ENCODE peak calls at places on chromosome 3, in eight cellular contexts. K, S, E, P, Z, X, M and W are unnamed samples.

GRCh38 chr3:129890125-129890524 is 3.4 kb downstream of the TMCC1 start:
- DNase-seq in Z (no peak), M (no peak), K (no peak), S (no peak), E (no peak), P (no peak), X (no peak), W (no peak)

GRCh38 chr3:175224051-175224450 is 364.9 kb downstream of the NAALADL2 start:
- DNase-seq in Z (no peak), P (no peak), M (no peak), K (no peak), X (peak; percentile 22), E (no peak), S (no peak), W (no peak)

GRCh38 chr3:29773481-29773880 is 492.6 kb downstream of the RBMS3 start:
- DNase-seq in S (no peak), X (no peak), E (no peak), Z (no peak), M (no peak), K (no peak), P (no peak), W (no peak)

GRCh38 chr3:141392416-141392815 is 24.1 kb downstream of the ZBTB38 start:
- DNase-seq in P (no peak), S (no peak), Z (no peak), M (no peak), K (no peak), E (no peak), X (no peak), W (no peak)

GRCh38 chr3:150975992-150976368 is 3.5 kb upstream of the CLRN1 start:
- DNase-seq in M (no peak), P (no peak), X (no peak), S (no peak), E (no peak), K (no peak), Z (no peak), W (no peak)

GRCh38 chr3:46360904-46361303 is 7.0 kb downstream of the CCR2 start:
- DNase-seq in S (no peak), Z (no peak), X (no peak), K (peak; percentile 60), M (no peak), E (no peak), P (no peak), W (no peak)

GRCh38 chr3:60046212-60046611 is 996.4 kb upstream of the CFAP20DC start:
- DNase-seq in X (no peak), K (no peak), Z (no peak), P (no peak), S (no peak), E (no peak), M (no peak), W (no peak)

GRCh38 chr3:11826628-11827265 is 19.9 kb downstream of the TAMM41 start:
- DNase-seq in S (peak; percentile 65), K (no peak), M (no peak), P (no peak), X (no peak), Z (peak; percentile 40), E (no peak), W (no peak)

GRCh38 chr3:195135921-195136320 is 135.0 kb downstream of the XXYLT1 start:
- DNase-seq in E (no peak), S (no peak), P (no peak), Z (no peak), K (no peak), X (no peak), M (no peak), W (no peak)

GRCh38 chr3:149547413-149547812 is 72.9 kb downstream of the TM4SF4 start:
- DNase-seq in Z (peak; percentile 70), E (no peak), S (peak; percentile 88), P (peak; percentile 84), K (no peak), M (peak; percentile 71), X (peak; percentile 82), W (no peak)

GRCh38 chr3:195181781-195182469 is 89.0 kb downstream of the XXYLT1 start:
- DNase-seq in M (no peak), S (no peak), E (no peak), K (peak; percentile 35), Z (no peak), X (no peak), P (no peak), W (no peak)

GRCh38 chr3:37994639-37994972 is 4.0 kb downstream of the VILL start:
- DNase-seq in Z (no peak), M (no peak), S (no peak), X (no peak), E (no peak), K (no peak), P (no peak), W (no peak)

GRCh38 chr3:185656321-185656840 is 70.3 kb downstream of the SENP2 start:
- DNase-seq in P (peak; percentile 82), K (no peak), X (peak; percentile 73), E (no peak), M (peak; percentile 62), Z (peak; percentile 92), S (peak; percentile 99), W (no peak)

GRCh38 chr3:157532529-157533297 is 29.5 kb upstream of the VEPH1 start:
- DNase-seq in X (no peak), K (peak; percentile 62), Z (peak; percentile 76), E (no peak), M (no peak), S (peak; percentile 88), P (no peak), W (no peak)

GRCh38 chr3:33590541-33590940 is 127.5 kb downstream of the CLASP2 start:
- DNase-seq in Z (no peak), P (no peak), S (no peak), M (no peak), K (no peak), X (no peak), E (no peak), W (no peak)

GRCh38 chr3:114447545-114447944 is 153.7 kb downstream of the TIGIT start:
- DNase-seq in S (peak; percentile 43), K (no peak), E (no peak), Z (no peak), X (no peak), M (no peak), P (no peak), W (no peak)

GRCh38 chr3:10775259-10775658 is 40.8 kb upstream of the SLC6A11 start:
- DNase-seq in P (no peak), K (peak; percentile 10), M (no peak), X (no peak), Z (no peak), E (no peak), S (no peak), W (no peak)

GRCh38 chr3:111438283-111438682 is 103.7 kb upstream of the CD96 start:
- DNase-seq in K (no peak), M (no peak), Z (no peak), S (no peak), X (no peak), P (no peak), E (no peak), W (no peak)

GRCh38 chr3:66997560-66998074 is 490 bp upstream of the KBTBD8 start:
- DNase-seq in X (peak; percentile 48), Z (peak; percentile 8), E (no peak), P (no peak), S (peak; percentile 70), M (no peak), K (no peak), W (no peak)

GRCh38 chr3:52408466-52408865 is 36.4 kb downstream of the SEMA3G start:
- DNase-seq in S (no peak), Z (no peak), P (no peak), X (no peak), M (no peak), E (no peak), K (no peak), W (no peak)

GRCh38 chr3:58308728-58309127 is 2.4 kb downstream of the HTD2 start:
- DNase-seq in K (no peak), P (no peak), S (no peak), X (no peak), M (no peak), E (no peak), Z (peak; percentile 13), W (no peak)

GRCh38 chr3:14285526-14285925 is 106.9 kb downstream of the LSM3 start:
- DNase-seq in M (no peak), X (no peak), P (no peak), Z (no peak), S (no peak), E (no peak), K (no peak), W (no peak)

GRCh38 chr3:48896991-48897390 is 1.7 kb downstream of the SLC25A20 start:
- DNase-seq in Z (no peak), X (no peak), S (no peak), K (no peak), M (no peak), P (no peak), E (no peak), W (no peak)

GRCh38 chr3:74630602-74631001 is 16.1 kb upstream of the CNTN3 start:
- DNase-seq in P (no peak), X (no peak), E (no peak), M (no peak), Z (peak; percentile 54), S (no peak), K (no peak), W (no peak)

GRCh38 chr3:42080452-42080872 is 10.7 kb upstream of the TRAK1 start:
- DNase-seq in P (no peak), E (no peak), Z (peak; percentile 40), S (peak; percentile 45), K (peak; percentile 70), M (no peak), X (no peak), W (no peak)

GRCh38 chr3:11335056-11335608 is 62.9 kb downstream of the ATG7 start:
- DNase-seq in E (no peak), S (peak; percentile 61), M (no peak), X (no peak), P (no peak), Z (peak; percentile 79), K (peak; percentile 48), W (no peak)

GRCh38 chr3:143040264-143040879 is 39.0 kb downstream of the U2SURP start:
- DNase-seq in Z (peak; percentile 26), S (peak; percentile 34), M (no peak), E (no peak), K (no peak), X (no peak), P (no peak), W (no peak)

GRCh38 chr3:107198522-107199271 is 178.5 kb upstream of the CCDC54 start:
- DNase-seq in P (no peak), X (peak; percentile 69), S (peak; percentile 89), K (no peak), E (no peak), Z (peak; percentile 40), M (no peak), W (no peak)

GRCh38 chr3:127002195-127003174 is 19.6 kb downstream of the PLXNA1 start:
- DNase-seq in P (peak; percentile 96), Z (peak; percentile 98), M (peak; percentile 88), X (peak; percentile 92), E (no peak), K (peak; percentile 97), S (peak; percentile 93), W (no peak)

GRCh38 chr3:13347390-13347966 is 72.6 kb downstream of the NUP210 start:
- DNase-seq in Z (no peak), M (no peak), S (no peak), X (no peak), E (no peak), P (no peak), K (peak; percentile 74), W (no peak)

GRCh38 chr3:34570916-34571705 is 772.7 kb downstream of the PDCD6IP start:
- DNase-seq in K (no peak), E (no peak), X (no peak), P (no peak), M (no peak), Z (no peak), S (no peak), W (no peak)

GRCh38 chr3:136464502-136464901 is 214.4 kb downstream of the PCCB start:
- DNase-seq in S (peak; percentile 64), P (no peak), X (no peak), Z (no peak), K (no peak), M (no peak), E (no peak), W (no peak)

GRCh38 chr3:98784666-98785600 is 21.8 kb downstream of the ST3GAL6 start:
- DNase-seq in P (no peak), M (no peak), S (peak; percentile 97), K (no peak), Z (peak; percentile 71), X (no peak), E (no peak), W (no peak)

GRCh38 chr3:123137001-123137400 is 64.7 kb upstream of the SEC22A start:
- DNase-seq in M (no peak), K (no peak), X (no peak), Z (no peak), E (no peak), P (no peak), S (no peak), W (no peak)